ENCODE peak calls at places on chromosomes 5 and 9, in eight cellular contexts. Q is fibroblast of lung, A is Caco-2, Y is mammary epithelial cell, B is mesendoderm, U is uterus, K is esophagus squamous epithelium, D is hepatocyte. C is an unnamed sample. For H3K4me1, the result is how much of the 10 kb centered on the place peaks cover.

GRCh38 chr9:17906204-17906840 is 327.5 kb downstream of the SH3GL2 start:
- DNase-seq in Q (no peak), A (no peak), Y (peak), B (peak), U (peak), K (no peak), D (peak), C (peak)

GRCh38 chr5:143418140-143418866 is 14.8 kb upstream of the NR3C1 start:
- DNase-seq in Q (no peak), A (peak), Y (no peak), B (no peak), U (no peak), K (no peak), D (peak), C (no peak)

GRCh38 chr9:124124729-124125589 is 113.4 kb downstream of the LHX2 start:
- DNase-seq in Q (no peak), A (no peak), Y (no peak), B (no peak), U (no peak), K (no peak), D (no peak), C (no peak)

GRCh38 chr5:155167736-155168135 is 154.2 kb downstream of the KIF4B start:
- DNase-seq in Q (no peak), A (no peak), Y (no peak), B (no peak), U (no peak), K (no peak), D (no peak), C (no peak)

GRCh38 chr9:18394847-18395355 is 79.1 kb upstream of the ADAMTSL1 start:
- DNase-seq in Q (no peak), A (no peak), Y (no peak), B (no peak), U (no peak), K (no peak), D (peak), C (no peak)

GRCh38 chr5:171629221-171630005 is 156.2 kb upstream of the SMIM23 start:
- DNase-seq in Q (no peak), A (no peak), Y (no peak), B (peak), U (no peak), K (no peak), D (no peak), C (no peak)

GRCh38 chr5:148559461-148559860 is 94.9 kb downstream of the HTR4 start:
- DNase-seq in Q (no peak), A (no peak), Y (no peak), B (no peak), U (no peak), K (no peak), D (no peak), C (peak)

GRCh38 chr9:93507780-93508179 is 54.4 kb upstream of the FAM120AOS start:
- DNase-seq in Q (no peak), A (no peak), Y (no peak), B (no peak), U (no peak), K (no peak), D (no peak), C (no peak)

GRCh38 chr9:115035872-115036612 is 81.9 kb downstream of the TNC start:
- DNase-seq in Q (peak), A (no peak), Y (peak), B (peak), U (no peak), K (no peak), D (peak), C (no peak)

GRCh38 chr5:139251281-139251687 is 42.3 kb upstream of the MATR3 start:
- DNase-seq in Q (no peak), A (no peak), Y (no peak), B (no peak), U (no peak), K (no peak), D (no peak), C (no peak)

GRCh38 chr5:76790632-76791290 is 28.1 kb upstream of the F2RL1 start:
- DNase-seq in Q (peak), A (peak), Y (peak), B (peak), U (no peak), K (no peak), D (peak), C (no peak)

GRCh38 chr9:124780060-124780756 is 3.3 kb downstream of the OLFML2A start:
- DNase-seq in Q (no peak), A (no peak), Y (no peak), B (no peak), U (no peak), K (no peak), D (no peak), C (peak)

GRCh38 chr5:91212336-91213092 is 170.6 kb downstream of the ARRDC3 start:
- DNase-seq in Q (peak), A (peak), Y (peak), B (no peak), U (peak), K (no peak), D (peak), C (no peak)

GRCh38 chr5:134176523-134177196 is at the start of gene SKP1:
- DNase-seq in Q (peak), A (peak), Y (peak), B (peak), U (peak), K (peak), D (peak), C (peak)

GRCh38 chr9:23659346-23660006 is 166.6 kb downstream of the ELAVL2 start:
- DNase-seq in Q (no peak), A (no peak), Y (no peak), B (peak), U (no peak), K (no peak), D (no peak), C (no peak)

GRCh38 chr9:121678501-121679022 is 27.1 kb downstream of the DAB2IP start:
- DNase-seq in Q (no peak), A (no peak), Y (no peak), B (no peak), U (no peak), K (no peak), D (no peak), C (no peak)

GRCh38 chr9:15512204-15512603 is 1.4 kb upstream of the PSIP1 start:
- DNase-seq in Q (no peak), A (no peak), Y (no peak), B (peak), U (no peak), K (no peak), D (no peak), C (no peak)

GRCh38 chr5:14458414-14458813 is 123.2 kb upstream of the OTULINL start:
- DNase-seq in Q (no peak), A (no peak), Y (no peak), B (no peak), U (no peak), K (no peak), D (no peak), C (no peak)

GRCh38 chr5:31758803-31759425 is 120.0 kb downstream of the PDZD2 start:
- DNase-seq in Q (no peak), A (no peak), Y (no peak), B (no peak), U (no peak), K (no peak), D (no peak), C (no peak)

GRCh38 chr9:95085036-95085770 is 232.3 kb downstream of the FANCC start:
- DNase-seq in Q (no peak), A (no peak), Y (no peak), B (no peak), U (no peak), K (no peak), D (no peak), C (peak)

GRCh38 chr5:168288349-168289245 is 2.8 kb upstream of the WWC1 start:
- DNase-seq in Q (peak), A (peak), Y (peak), B (peak), U (no peak), K (no peak), D (peak), C (peak)

GRCh38 chr5:119468286-119468685 is 16.0 kb downstream of the HSD17B4 start:
- DNase-seq in Q (no peak), A (no peak), Y (no peak), B (no peak), U (no peak), K (no peak), D (no peak), C (no peak)

GRCh38 chr5:10892911-10893215 is 131.8 kb upstream of the DAP start:
- DNase-seq in Q (no peak), A (no peak), Y (no peak), B (no peak), U (no peak), K (no peak), D (no peak), C (no peak)

GRCh38 chr9:5593904-5594303 is 35.0 kb upstream of the RIC1 start:
- DNase-seq in Q (no peak), A (no peak), Y (no peak), B (no peak), U (no peak), K (no peak), D (no peak), C (no peak)

GRCh38 chr9:8845376-8845775 is 1045.8 kb upstream of the DMAC1 start:
- DNase-seq in Q (no peak), A (no peak), Y (no peak), B (no peak), U (no peak), K (no peak), D (no peak), C (no peak)

GRCh38 chr9:101275671-101276250 is 109.0 kb downstream of the BAAT start:
- DNase-seq in Q (no peak), A (no peak), Y (no peak), B (no peak), U (no peak), K (no peak), D (no peak), C (no peak)

GRCh38 chr9:124749811-124750210 is 21.3 kb downstream of the NR6A1 start:
- DNase-seq in Q (peak), A (no peak), Y (no peak), B (no peak), U (no peak), K (no peak), D (no peak), C (no peak)

GRCh38 chr5:179344301-179345178 is 721 bp downstream of the ADAMTS2 start:
- DNase-seq in Q (peak), A (no peak), Y (no peak), B (peak), U (no peak), K (no peak), D (peak), C (no peak)

GRCh38 chr5:6448622-6449464 is at the start of gene UBE2QL1:
- DNase-seq in Q (peak), A (peak), Y (peak), B (peak), U (no peak), K (no peak), D (peak), C (peak)

GRCh38 chr5:97778451-97778850 is 595.4 kb upstream of the RIOK2 start:
- DNase-seq in Q (peak), A (no peak), Y (no peak), B (no peak), U (no peak), K (no peak), D (no peak), C (no peak)

GRCh38 chr9:130497139-130497538 is 52.4 kb downstream of the ASS1 start:
- DNase-seq in Q (no peak), A (no peak), Y (no peak), B (no peak), U (no peak), K (no peak), D (no peak), C (no peak)

GRCh38 chr9:130493476-130493875 is 48.7 kb downstream of the ASS1 start:
- DNase-seq in Q (no peak), A (no peak), Y (no peak), B (no peak), U (no peak), K (no peak), D (no peak), C (no peak)

GRCh38 chr9:130493021-130493420 is 48.3 kb downstream of the ASS1 start:
- DNase-seq in Q (no peak), A (no peak), Y (no peak), B (no peak), U (no peak), K (no peak), D (no peak), C (no peak)

GRCh38 chr9:130491830-130492465 is 47.2 kb downstream of the ASS1 start:
- DNase-seq in Q (no peak), A (no peak), Y (no peak), B (no peak), U (no peak), K (no peak), D (no peak), C (no peak)

DNA sequence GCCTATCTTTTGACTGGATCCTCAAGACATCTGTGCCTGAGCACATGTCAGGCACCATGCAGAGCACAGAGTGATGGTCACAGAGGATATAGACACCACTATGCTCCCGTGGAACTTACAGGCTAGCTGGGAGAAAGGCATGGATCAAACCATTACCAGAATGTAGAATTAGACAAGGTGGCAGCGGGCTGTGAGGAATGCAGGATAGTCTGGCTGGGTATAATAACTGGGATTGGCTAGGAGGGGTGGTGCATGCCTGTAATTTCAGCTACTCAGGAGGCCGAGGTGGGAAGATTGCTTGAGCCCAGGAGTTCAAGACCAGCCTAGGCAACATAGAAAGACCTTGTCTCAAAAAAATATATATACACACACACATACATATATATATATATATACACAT is 50.3 kb downstream of the ASS1 start:
- DNase-seq in Q (no peak), A (no peak), Y (no peak), B (no peak), U (no peak), K (no peak), D (no peak), C (no peak)
- H3K4me1 ChIP-seq in Q (under half), A (under half), Y (under half), B (under half), U (under half), K (under half), D (under half), C (under half)

GRCh38 chr9:117136461-117136860 is 278.4 kb downstream of the ASTN2 start:
- DNase-seq in Q (no peak), A (no peak), Y (no peak), B (no peak), U (no peak), K (no peak), D (no peak), C (no peak)
- H3K4me1 ChIP-seq in Q (under half), A (under half), Y (under half), B (under half), U (under half), K (under half), D (under half), C (under half)

DNA sequence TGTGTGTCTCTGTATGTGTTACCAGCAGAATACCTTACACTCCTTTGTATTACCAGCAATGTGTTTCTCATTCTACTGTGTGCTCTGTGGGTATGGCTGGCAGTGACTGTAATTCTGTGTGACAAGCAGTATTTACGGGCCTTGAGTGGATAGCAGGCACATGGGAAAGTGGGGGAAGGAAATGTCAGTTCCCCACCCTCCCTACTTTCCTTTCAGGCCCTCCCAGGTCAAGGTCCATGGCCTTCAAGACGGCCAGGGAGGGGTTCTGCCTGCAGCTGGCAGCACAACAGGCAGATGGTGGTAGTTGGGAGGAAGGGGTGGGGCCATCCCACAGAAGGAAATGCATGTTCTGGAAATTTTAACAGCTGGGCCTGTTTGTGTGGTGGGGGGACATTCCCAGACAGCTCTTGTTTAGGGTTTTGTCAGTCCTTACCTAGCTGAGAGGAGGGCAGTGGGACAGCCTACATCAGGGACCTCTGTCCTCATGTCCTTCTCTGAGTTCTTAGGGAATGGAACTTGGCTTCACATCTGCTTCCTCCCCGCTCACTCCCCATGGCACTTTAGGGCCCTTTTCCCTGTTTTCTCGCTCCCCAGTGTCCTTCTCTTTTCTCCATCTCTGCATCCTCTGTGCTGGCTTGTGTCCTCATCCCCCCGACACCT is 14.6 kb upstream of the TNIP1 start:
- DNase-seq in Q (peak), A (peak), Y (no peak), B (peak), U (peak), K (no peak), D (peak), C (peak)
- H3K4me1 ChIP-seq in Q (under half), A (under half), Y (under half), B (under half), U (under half), K (half or more), D (under half), C (half or more)

DNA sequence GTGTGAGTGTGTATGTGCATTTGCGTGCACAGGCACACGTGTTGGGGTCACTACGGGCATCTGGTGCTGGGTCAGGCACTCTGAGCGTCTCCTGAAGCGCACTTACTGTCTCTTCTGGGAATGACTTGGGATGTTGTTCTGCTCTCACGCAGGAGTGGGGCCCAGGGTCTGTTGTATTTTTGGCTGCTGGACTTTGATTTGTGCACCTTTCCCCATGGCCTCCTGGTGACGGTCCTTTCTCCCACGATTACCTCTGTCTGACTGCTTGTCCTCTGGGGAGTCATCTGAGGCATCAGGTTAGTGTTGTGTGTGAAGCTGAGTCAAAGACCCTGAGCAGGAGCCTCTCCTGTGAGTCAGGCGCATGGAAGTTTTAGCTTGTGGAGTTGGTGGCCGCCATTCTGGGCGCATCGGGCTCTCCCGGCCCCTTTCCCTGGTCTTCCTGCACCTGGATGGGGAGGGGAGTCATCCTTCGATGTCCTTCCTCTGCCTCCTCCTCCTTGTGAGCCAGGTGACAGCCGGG is 62.1 kb downstream of the RXRA start:
- DNase-seq in Q (peak), A (no peak), Y (no peak), B (no peak), U (no peak), K (no peak), D (peak), C (no peak)
- H3K4me1 ChIP-seq in Q (under half), A (under half), Y (under half), B (under half), U (under half), K (half or more), D (under half), C (half or more)

C was measured in stomach.